ENCODE peak calls at places on chromosomes 5 and 9, in six cellular contexts. T, B, A, X, Q and J are unnamed samples.

GRCh38 chr5:146213210-146213838 is 9.9 kb downstream of the RBM27 start:
- DNase-seq in B (no peak), T (no peak), A (no peak), Q (no peak), X (no peak), J (no peak)

GRCh38 chr5:129460951-129461815 is 1.1 kb downstream of the ADAMTS19 start:
- DNase-seq in Q (peak), B (peak), A (peak), T (no peak), X (peak), J (no peak)

GRCh38 chr9:123322771-123323481 is 33.1 kb upstream of the CRB2 start:
- DNase-seq in T (peak), B (peak), Q (no peak), A (peak), X (peak), J (peak)

GRCh38 chr9:132826576-132827365 is 51.3 kb downstream of the AK8 start:
- DNase-seq in X (no peak), B (no peak), T (no peak), A (no peak), Q (no peak), J (no peak)

GRCh38 chr5:31655491-31655890 is 16.6 kb downstream of the PDZD2 start:
- DNase-seq in X (no peak), B (no peak), A (no peak), T (no peak), Q (no peak), J (no peak)

GRCh38 chr9:131112374-131113159 is 12.8 kb upstream of the NUP214 start:
- DNase-seq in B (no peak), A (no peak), T (no peak), Q (no peak), X (no peak), J (no peak)

GRCh38 chr9:128845186-128845931 is 15.8 kb upstream of the SPOUT1 start:
- DNase-seq in A (no peak), B (no peak), Q (no peak), X (no peak), T (no peak), J (no peak)

GRCh38 chr5:169592937-169593650 is 9.5 kb downstream of the SPDL1 start:
- DNase-seq in T (no peak), B (no peak), X (no peak), A (no peak), Q (no peak), J (no peak)

GRCh38 chr5:101160002-101160401 is 256.9 kb upstream of the ST8SIA4 start:
- DNase-seq in B (no peak), X (no peak), T (no peak), A (no peak), Q (no peak), J (no peak)

GRCh38 chr9:115106642-115107041 is 11.3 kb downstream of the TNC start:
- DNase-seq in T (no peak), B (no peak), X (no peak), Q (no peak), A (no peak), J (no peak)

GRCh38 chr5:1819458-1819857 is 18.3 kb downstream of the NDUFS6 start:
- DNase-seq in Q (no peak), X (no peak), B (no peak), A (no peak), T (no peak), J (no peak)

GRCh38 chr5:95966005-95966404 is 4.4 kb upstream of the ELL2 start:
- DNase-seq in T (no peak), X (no peak), A (no peak), Q (no peak), B (no peak), J (no peak)

GRCh38 chr5:180138976-180139730 is 67.6 kb upstream of the RNF130 start:
- DNase-seq in A (no peak), B (no peak), T (no peak), X (no peak), Q (no peak), J (no peak)

GRCh38 chr9:103078581-103078980 is 83.4 kb downstream of the CYLC2 start:
- DNase-seq in X (no peak), A (no peak), T (no peak), B (no peak), Q (no peak), J (no peak)

GRCh38 chr5:169173372-169173771 is 127.6 kb downstream of the SLIT3 start:
- DNase-seq in Q (no peak), X (no peak), B (no peak), A (no peak), T (no peak), J (no peak)

GRCh38 chr5:122726990-122727616 is 47.8 kb upstream of the SNX2 start:
- DNase-seq in A (peak), T (no peak), Q (no peak), X (no peak), B (no peak), J (no peak)

GRCh38 chr9:135879619-135880018 is 27.7 kb downstream of the CAMSAP1 start:
- DNase-seq in A (no peak), B (no peak), Q (peak), X (no peak), T (no peak), J (no peak)

GRCh38 chr5:178690208-178690607 is 40.3 kb downstream of the ZNF354A start:
- DNase-seq in A (no peak), T (no peak), B (no peak), Q (no peak), X (no peak), J (no peak)

GRCh38 chr9:95756101-95756500 is 119.4 kb upstream of the ERCC6L2 start:
- DNase-seq in A (no peak), X (no peak), Q (no peak), B (no peak), T (no peak), J (no peak)

GRCh38 chr9:130208600-130209347 is 36.6 kb downstream of the NCS1 start:
- DNase-seq in X (no peak), T (no peak), Q (no peak), A (no peak), B (no peak), J (no peak)

GRCh38 chr9:90309809-90310522 is 332.7 kb downstream of the DIRAS2 start:
- DNase-seq in T (no peak), X (no peak), Q (no peak), B (no peak), A (no peak), J (no peak)

GRCh38 chr9:75855509-75855908 is 35.0 kb upstream of the PCSK5 start:
- DNase-seq in X (peak), B (peak), A (no peak), T (no peak), Q (peak), J (no peak)